ENCODE peak calls at places on chromosomes 12 and 14, in eight cellular contexts. H is heart right ventricle; N is GM12865; O is CD8-positive, alpha-beta T cell; S is A549; V is HFF-Myc; I is HCT116; K is gastrocnemius medialis. Y is an unnamed sample.

GRCh38 chr12:57764662-57765002 is 2.2 kb downstream of the CYP27B1 start:
- DNase-seq in H (no peak), N (no peak), O (no peak), S (no peak), V (no peak), I (no peak), K (no peak), Y (no peak)

GRCh38 chr12:5343711-5344110 is 88.2 kb upstream of the NTF3 start:
- DNase-seq in H (no peak), N (no peak), O (no peak), S (no peak), V (no peak), I (no peak), K (no peak), Y (no peak)

GRCh38 chr12:42865282-42865681 is 275.7 kb upstream of the PRICKLE1 start:
- DNase-seq in H (no peak), N (no peak), O (no peak), S (no peak), V (no peak), I (no peak), K (no peak), Y (no peak)

GRCh38 chr12:111437816-111438454 is 32.2 kb downstream of the SH2B3 start:
- DNase-seq in H (no peak), N (no peak), O (peak), S (no peak), V (peak), I (no peak), K (no peak), Y (no peak)

GRCh38 chr14:64422006-64422405 is 33.9 kb downstream of the MTHFD1 start:
- DNase-seq in H (no peak), N (no peak), O (no peak), S (no peak), V (no peak), I (no peak), K (no peak), Y (no peak)

GRCh38 chr12:100843061-100843460 is 48.5 kb downstream of the ANO4 start:
- DNase-seq in H (no peak), N (no peak), O (no peak), S (no peak), V (no peak), I (no peak), K (no peak), Y (no peak)

GRCh38 chr14:36508418-36509051 is 11.5 kb downstream of the NKX2-1 start:
- DNase-seq in H (no peak), N (no peak), O (no peak), S (no peak), V (no peak), I (no peak), K (no peak), Y (no peak)

GRCh38 chr12:29743801-29744200 is 39.9 kb downstream of the TMTC1 start:
- DNase-seq in H (no peak), N (no peak), O (no peak), S (no peak), V (no peak), I (no peak), K (peak), Y (no peak)

GRCh38 chr12:1457901-1458300 is 136.5 kb downstream of the FBXL14 start:
- DNase-seq in H (peak), N (no peak), O (no peak), S (no peak), V (no peak), I (no peak), K (no peak), Y (peak)

GRCh38 chr14:99173086-99173485 is 98.9 kb downstream of the BCL11B start:
- DNase-seq in H (no peak), N (no peak), O (no peak), S (no peak), V (no peak), I (no peak), K (no peak), Y (no peak)

GRCh38 chr14:103067231-103067954 is 10.0 kb upstream of the CDC42BPB start:
- DNase-seq in H (no peak), N (no peak), O (no peak), S (peak), V (no peak), I (peak), K (no peak), Y (no peak)

GRCh38 chr14:89117017-89117416 is 292.6 kb downstream of the TTC8 start:
- DNase-seq in H (no peak), N (no peak), O (no peak), S (no peak), V (no peak), I (no peak), K (no peak), Y (no peak)

GRCh38 chr12:28622416-28622815 is 432.2 kb downstream of the CCDC91 start:
- DNase-seq in H (no peak), N (no peak), O (no peak), S (no peak), V (peak), I (no peak), K (no peak), Y (peak)

GRCh38 chr12:32666018-32666417 is 13.1 kb upstream of the DNM1L start:
- DNase-seq in H (no peak), N (no peak), O (no peak), S (no peak), V (no peak), I (no peak), K (no peak), Y (no peak)

GRCh38 chr12:122965356-122965755 is 907 bp downstream of the ABCB9 start:
- DNase-seq in H (no peak), N (no peak), O (no peak), S (no peak), V (no peak), I (no peak), K (no peak), Y (no peak)

GRCh38 chr12:125389061-125389697 is 323.9 kb downstream of the AACS start:
- DNase-seq in H (no peak), N (no peak), O (no peak), S (no peak), V (no peak), I (no peak), K (no peak), Y (no peak)

GRCh38 chr14:42806909-42807315 is 1200.2 kb downstream of the LRFN5 start:
- DNase-seq in H (no peak), N (no peak), O (no peak), S (no peak), V (peak), I (no peak), K (no peak), Y (peak)

GRCh38 chr12:121443193-121443829 is 43.4 kb downstream of the RNF34 start:
- DNase-seq in H (peak), N (peak), O (peak), S (peak), V (peak), I (peak), K (peak), Y (no peak)

GRCh38 chr12:96220902-96221301 is 26.7 kb downstream of the ELK3 start:
- DNase-seq in H (peak), N (no peak), O (no peak), S (no peak), V (no peak), I (no peak), K (no peak), Y (no peak)

GRCh38 chr14:99876406-99876805 is 83.2 kb downstream of the EML1 start:
- DNase-seq in H (no peak), N (no peak), O (no peak), S (no peak), V (no peak), I (no peak), K (no peak), Y (no peak)

GRCh38 chr14:93702946-93703345 is 85.3 kb downstream of the PRIMA1 start:
- DNase-seq in H (no peak), N (no peak), O (no peak), S (no peak), V (no peak), I (no peak), K (no peak), Y (no peak)

GRCh38 chr12:94173660-94174265 is 25.4 kb downstream of the PLXNC1 start:
- DNase-seq in H (no peak), N (peak), O (no peak), S (no peak), V (no peak), I (no peak), K (no peak), Y (no peak)

GRCh38 chr12:1797991-1798733 is 22.2 kb upstream of the LRTM2 start:
- DNase-seq in H (no peak), N (no peak), O (no peak), S (no peak), V (no peak), I (no peak), K (no peak), Y (no peak)

GRCh38 chr14:32078794-32079663 is 1.9 kb downstream of the ARHGAP5 start:
- DNase-seq in H (no peak), N (peak), O (no peak), S (peak), V (no peak), I (peak), K (no peak), Y (no peak)

GRCh38 chr12:124964836-124965462 is 24.0 kb downstream of the DHX37 start:
- DNase-seq in H (no peak), N (no peak), O (no peak), S (no peak), V (no peak), I (no peak), K (no peak), Y (no peak)

GRCh38 chr14:51328942-51329350 is 88.9 kb downstream of the TMX1 start:
- DNase-seq in H (no peak), N (no peak), O (no peak), S (no peak), V (no peak), I (no peak), K (no peak), Y (no peak)

GRCh38 chr14:51369814-51370213 is 129.8 kb downstream of the TMX1 start:
- DNase-seq in H (no peak), N (peak), O (no peak), S (peak), V (no peak), I (peak), K (no peak), Y (no peak)

GRCh38 chr14:104996483-104996882 is 10.9 kb downstream of the CLBA1 start:
- DNase-seq in H (no peak), N (no peak), O (no peak), S (no peak), V (no peak), I (no peak), K (no peak), Y (no peak)

GRCh38 chr14:67187826-67188225 is 1.4 kb upstream of the GARIN2 start:
- DNase-seq in H (no peak), N (no peak), O (no peak), S (peak), V (peak), I (peak), K (no peak), Y (peak)

GRCh38 chr14:36520601-36521525 is 831 bp upstream of the NKX2-1 start:
- DNase-seq in H (no peak), N (no peak), O (no peak), S (peak), V (no peak), I (peak), K (no peak), Y (no peak)

GRCh38 chr14:18660585-18660922 is 59.6 kb downstream of the OR11H12 start:
- DNase-seq in H (no peak), N (no peak), O (no peak), S (no peak), V (no peak), I (no peak), K (no peak), Y (no peak)

GRCh38 chr14:90517431-90517841 is 120.6 kb downstream of the CALM1 start:
- DNase-seq in H (no peak), N (no peak), O (no peak), S (no peak), V (no peak), I (no peak), K (no peak), Y (no peak)

GRCh38 chr14:89040080-89040437 is 215.6 kb downstream of the TTC8 start:
- DNase-seq in H (no peak), N (no peak), O (no peak), S (no peak), V (no peak), I (no peak), K (no peak), Y (no peak)

GRCh38 chr14:75163677-75164076 is 12.7 kb downstream of the TMED10 start:
- DNase-seq in H (no peak), N (no peak), O (no peak), S (no peak), V (no peak), I (no peak), K (no peak), Y (no peak)

GRCh38 chr12:6958609-6959375 is 7.6 kb downstream of the PTPN6 start:
- DNase-seq in H (peak), N (peak), O (peak), S (no peak), V (no peak), I (no peak), K (no peak), Y (no peak)

GRCh38 chr12:104825408-104825807 is 132.7 kb downstream of the SLC41A2 start:
- DNase-seq in H (no peak), N (peak), O (no peak), S (peak), V (no peak), I (no peak), K (no peak), Y (no peak)
- TF ChIP-seq CTCF in H (no peak), N (peak), O (no peak), S (peak), V (peak), I (peak), K (no peak), Y (no peak)

DNA sequence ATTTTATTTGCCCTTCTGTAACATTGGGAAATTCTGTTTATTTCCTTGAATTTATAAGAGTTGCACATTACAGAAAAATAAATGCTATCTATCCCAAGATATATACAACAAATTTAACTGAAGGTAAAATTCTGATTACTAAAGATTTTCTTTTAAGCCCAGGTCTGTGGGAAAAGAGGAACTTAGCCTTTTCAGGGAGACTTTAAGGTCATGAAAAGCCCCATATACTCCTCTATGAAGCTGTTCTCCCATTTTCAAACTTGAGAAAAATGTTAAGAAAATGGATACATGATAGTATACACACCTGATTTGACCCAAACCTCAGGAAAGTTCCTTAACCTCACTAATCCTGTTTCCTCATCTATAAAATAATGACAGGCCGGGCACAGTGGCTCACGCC is 7.1 kb downstream of the SINHCAF start:
- DNase-seq in H (no peak), N (no peak), O (no peak), S (no peak), V (no peak), I (no peak), K (no peak), Y (no peak)
- H3K4me3 ChIP-seq in H (no peak), N (peak), O (no peak), S (no peak), V (no peak), I (no peak), K (no peak), Y (no peak)

GRCh38 chr12:79374543-79374942 is 316.2 kb downstream of the PAWR start:
- DNase-seq in H (no peak), N (no peak), O (no peak), S (peak), V (no peak), I (no peak), K (no peak), Y (no peak)

GRCh38 chr12:79381246-79382208 is 309.2 kb downstream of the PAWR start:
- DNase-seq in H (no peak), N (no peak), O (no peak), S (no peak), V (no peak), I (no peak), K (no peak), Y (no peak)

GRCh38 chr12:79380402-79380801 is 310.4 kb downstream of the PAWR start:
- DNase-seq in H (no peak), N (no peak), O (no peak), S (no peak), V (no peak), I (no peak), K (no peak), Y (no peak)

GRCh38 chr12:79375050-79375449 is 315.7 kb downstream of the PAWR start:
- DNase-seq in H (no peak), N (no peak), O (no peak), S (no peak), V (no peak), I (no peak), K (no peak), Y (no peak)

DNA sequence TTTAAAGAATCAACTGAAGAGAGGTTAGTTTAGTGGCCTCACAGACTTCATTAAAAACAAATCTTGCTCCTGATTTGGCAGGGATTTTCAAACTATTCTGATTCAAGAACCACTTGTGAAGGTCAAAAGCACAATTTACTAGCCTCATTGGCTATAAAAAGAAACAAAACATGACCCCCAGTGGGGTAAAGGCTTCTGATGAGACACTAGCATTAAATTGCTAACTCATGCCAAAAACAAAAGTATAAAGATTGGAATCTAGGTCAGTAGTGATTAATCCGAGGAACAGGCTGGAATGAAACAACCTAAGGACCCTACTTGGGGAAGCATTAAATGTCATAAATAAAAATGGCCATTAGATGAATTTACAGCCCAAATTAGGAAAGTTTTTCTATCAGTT is 312.3 kb downstream of the PAWR start:
- DNase-seq in H (no peak), N (no peak), O (no peak), S (no peak), V (no peak), I (no peak), K (no peak), Y (no peak)
- TF ChIP-seq CTCF in H (no peak), N (no peak), O (no peak), S (no peak), V (no peak), I (no peak), K (no peak), Y (no peak)

GRCh38 chr14:73492661-73493060 is 1.9 kb downstream of the RIOX1 start:
- DNase-seq in H (no peak), N (no peak), O (no peak), S (no peak), V (no peak), I (no peak), K (no peak), Y (no peak)
- H3K4me3 ChIP-seq in H (peak), N (no peak), O (peak), S (no peak), V (peak), I (no peak), K (no peak), Y (peak)

DNA sequence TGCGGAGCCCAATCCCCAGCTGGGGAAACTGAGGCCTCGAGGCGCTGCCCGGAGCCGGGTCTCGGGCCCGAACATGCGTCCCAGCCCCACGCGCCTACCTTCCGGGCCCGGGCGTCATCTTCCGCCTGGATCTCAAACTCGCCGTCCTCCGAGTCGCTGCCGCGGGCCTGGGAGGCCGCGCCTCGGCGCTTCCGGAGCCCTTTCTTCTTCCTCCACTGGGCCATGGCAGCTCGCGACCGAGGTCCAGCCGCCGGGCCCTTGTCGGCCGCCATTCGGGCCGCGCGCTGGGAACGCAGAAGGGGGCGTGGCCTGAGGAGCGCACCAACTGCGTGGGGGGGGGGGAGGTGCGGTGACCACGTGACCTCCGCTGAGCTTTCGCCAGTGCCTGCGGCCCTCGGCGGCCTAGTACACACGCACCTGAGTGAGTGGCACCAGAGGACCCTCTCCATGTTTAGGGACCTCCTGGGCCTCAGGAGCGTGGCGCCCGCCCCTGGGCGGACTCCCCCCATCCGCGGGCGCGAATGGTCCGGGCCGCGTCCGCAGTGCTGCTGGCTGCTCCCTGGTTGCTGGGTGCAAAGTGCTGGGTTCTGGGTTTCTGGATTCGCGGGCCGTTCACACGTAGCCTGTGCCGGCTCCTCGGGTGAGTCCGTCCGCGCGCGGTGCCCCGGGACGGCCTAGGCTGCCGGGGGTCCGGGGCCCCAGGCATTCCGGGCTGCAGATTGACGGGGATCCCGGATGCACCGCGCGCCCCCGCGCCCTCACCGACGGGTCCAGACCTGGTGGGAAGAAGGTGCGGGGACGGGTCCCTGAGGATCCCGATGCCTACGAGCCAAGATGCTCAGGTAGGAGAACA is at the start of the genes DDX54 and RITA1:
- DNase-seq in H (peak), N (peak), O (peak), S (peak), V (no peak), I (peak), K (peak), Y (no peak)
- TF ChIP-seq CTCF in H (no peak), N (no peak), O (no peak), S (no peak), V (no peak), I (no peak), K (no peak), Y (no peak)

GRCh38 chr12:26971963-26972362 is 33.7 kb downstream of the FGFR1OP2 start:
- DNase-seq in H (no peak), N (peak), O (peak), S (no peak), V (no peak), I (no peak), K (no peak), Y (no peak)

GRCh38 chr12:26966842-26967241 is 28.6 kb downstream of the FGFR1OP2 start:
- DNase-seq in H (no peak), N (no peak), O (no peak), S (no peak), V (no peak), I (no peak), K (no peak), Y (no peak)

GRCh38 chr12:26970136-26970535 is 31.9 kb downstream of the FGFR1OP2 start:
- DNase-seq in H (no peak), N (no peak), O (no peak), S (no peak), V (no peak), I (no peak), K (no peak), Y (no peak)
- H3K4me3 ChIP-seq in H (no peak), N (no peak), O (no peak), S (no peak), V (no peak), I (no peak), K (no peak), Y (no peak)

GRCh38 chr12:52835271-52836041 is 1.3 kb upstream of the KRT79 start:
- DNase-seq in H (no peak), N (no peak), O (no peak), S (no peak), V (no peak), I (no peak), K (no peak), Y (no peak)
- TF ChIP-seq CTCF in H (no peak), N (no peak), O (no peak), S (no peak), V (no peak), I (no peak), K (no peak), Y (no peak)

GRCh38 chr12:11555743-11556625 is 93.5 kb upstream of the ETV6 start:
- DNase-seq in H (no peak), N (no peak), O (peak), S (no peak), V (no peak), I (no peak), K (no peak), Y (no peak)
- H3K4me3 ChIP-seq in H (peak), N (no peak), O (peak), S (no peak), V (no peak), I (no peak), K (peak), Y (peak)

Y was measured in AG04449.